ENCODE peak calls at places on chromosomes 5 and 9, in ten cellular contexts. H is heart right ventricle, J is body of pancreas, C is tibial nerve, A is heart left ventricle, N is adrenal gland, Q is transverse colon, D is PC-9, B is right atrium auricular region, G is esophagus muscularis mucosa. X is an unnamed sample.

GRCh38 chr5:79859588-79859987 is 131.5 kb downstream of the MTX3 start:
- DNase-seq in H (no peak), J (no peak), C (no peak), A (no peak), N (no peak), Q (no peak), D (no peak), B (no peak), G (peak; percentile 21), X (no peak)

GRCh38 chr5:140262221-140262620 is 40.7 kb downstream of the PFDN1 start:
- DNase-seq in H (no peak), J (no peak), C (no peak), A (no peak), N (no peak), Q (no peak), D (no peak), B (no peak), G (peak; percentile 60), X (no peak)

GRCh38 chr5:23139338-23140171 is 286.4 kb upstream of the CDH12 start:
- DNase-seq in H (no peak), J (no peak), C (no peak), A (no peak), N (no peak), Q (no peak), D (no peak), B (no peak), G (no peak), X (no peak)

GRCh38 chr9:98977813-98978212 is 34.1 kb downstream of the COL15A1 start:
- DNase-seq in H (no peak), J (no peak), C (no peak), A (no peak), N (no peak), Q (no peak), D (no peak), B (no peak), G (no peak), X (no peak)

GRCh38 chr5:155729684-155730059 is 597.3 kb upstream of the SGCD start:
- DNase-seq in H (peak; percentile 75), J (no peak), C (no peak), A (peak; percentile 83), N (peak; percentile 13), Q (no peak), D (no peak), B (no peak), G (no peak), X (no peak)

GRCh38 chr5:143208365-143208641 is 195.2 kb downstream of the NR3C1 start:
- DNase-seq in H (no peak), J (no peak), C (no peak), A (no peak), N (no peak), Q (no peak), D (no peak), B (no peak), G (no peak), X (no peak)

GRCh38 chr9:116959775-116960174 is 272.7 kb downstream of the TRIM32 start:
- DNase-seq in H (no peak), J (no peak), C (no peak), A (no peak), N (peak; percentile 1), Q (no peak), D (no peak), B (no peak), G (no peak), X (no peak)

GRCh38 chr5:109297900-109298299 is 111.9 kb downstream of the PJA2 start:
- DNase-seq in H (no peak), J (no peak), C (no peak), A (no peak), N (no peak), Q (no peak), D (no peak), B (no peak), G (no peak), X (no peak)

GRCh38 chr9:137411260-137411659 is 11.7 kb downstream of the EXD3 start:
- DNase-seq in H (no peak), J (no peak), C (no peak), A (peak; percentile 66), N (no peak), Q (no peak), D (peak; percentile 24), B (no peak), G (no peak), X (no peak)

GRCh38 chr5:50501510-50502209 is 60.6 kb upstream of the EMB start:
- DNase-seq in H (no peak), J (no peak), C (no peak), A (no peak), N (no peak), Q (no peak), D (no peak), B (no peak), G (no peak), X (no peak)

GRCh38 chr5:16983022-16983639 is 47.0 kb upstream of the MYO10 start:
- DNase-seq in H (no peak), J (no peak), C (no peak), A (no peak), N (no peak), Q (no peak), D (peak; percentile 66), B (no peak), G (no peak), X (no peak)

GRCh38 chr9:93380410-93381060 is 71.0 kb upstream of the FAM120A start:
- DNase-seq in H (no peak), J (no peak), C (no peak), A (no peak), N (no peak), Q (no peak), D (no peak), B (no peak), G (no peak), X (no peak)
- TF ChIP-seq CTCF in H (no peak), J (no peak), C (no peak), A (no peak), N (no peak), Q (peak; percentile 11), D (no peak), B (peak; percentile 13), G (no peak), X (no peak)

GRCh38 chr5:14447958-14448881 is 133.4 kb upstream of the OTULINL start:
- DNase-seq in H (peak; percentile 38), J (peak; percentile 16), C (no peak), A (no peak), N (peak; percentile 41), Q (no peak), D (no peak), B (no peak), G (no peak), X (no peak)

GRCh38 chr5:14450055-14450524 is 131.5 kb upstream of the OTULINL start:
- DNase-seq in H (peak; percentile 50), J (peak; percentile 38), C (peak; percentile 77), A (no peak), N (peak; percentile 30), Q (no peak), D (no peak), B (peak; percentile 93), G (no peak), X (no peak)

GRCh38 chr5:14445581-14446290 is 135.9 kb upstream of the OTULINL start:
- DNase-seq in H (no peak), J (no peak), C (peak; percentile 53), A (no peak), N (peak; percentile 55), Q (no peak), D (no peak), B (no peak), G (no peak), X (no peak)

GRCh38 chr5:14451866-14452265 is 129.7 kb upstream of the OTULINL start:
- DNase-seq in H (no peak), J (no peak), C (no peak), A (no peak), N (peak; percentile 18), Q (no peak), D (no peak), B (no peak), G (no peak), X (no peak)

DNA sequence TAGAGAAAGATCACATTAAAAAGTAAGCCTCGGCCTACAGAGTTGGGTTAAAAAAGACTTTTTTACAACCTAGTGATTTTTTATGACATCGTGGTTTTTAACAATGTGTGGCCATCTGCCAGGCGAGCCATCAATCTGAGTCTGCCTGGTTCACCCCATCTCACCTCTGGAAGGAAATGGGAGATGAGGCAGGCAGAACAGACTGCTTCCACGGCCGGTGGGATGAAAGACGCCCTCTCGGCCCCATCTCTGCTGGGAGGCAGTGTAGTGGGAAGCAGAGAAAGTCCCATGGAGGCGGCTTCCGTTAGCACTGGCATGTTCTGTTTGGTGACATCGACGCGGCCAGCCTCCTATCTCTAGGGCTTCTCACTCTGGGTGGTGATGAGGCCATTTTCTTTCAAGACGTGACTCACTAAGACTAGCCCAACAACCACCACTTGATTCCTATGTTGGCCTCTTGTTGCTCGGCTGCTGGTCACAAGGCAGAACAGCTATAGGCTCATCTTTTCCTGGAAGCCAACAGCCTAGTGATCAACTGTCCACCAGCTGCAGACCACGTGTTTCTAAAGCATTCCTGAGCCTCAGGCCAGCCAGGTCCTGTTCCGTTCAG is 132.4 kb upstream of the OTULINL start:
- DNase-seq in H (no peak), J (no peak), C (no peak), A (no peak), N (peak; percentile 41), Q (peak; percentile 41), D (no peak), B (no peak), G (no peak), X (no peak)
- H3K4me1 ChIP-seq in H (peaks cover 35% of the 10 kb centered on the region), J (no peaks in the 10 kb centered on the region), C (peaks cover 88% of the 10 kb centered on the region), A (peaks cover 81% of the 10 kb centered on the region), N (peaks cover 7% of the 10 kb centered on the region), Q (peaks cover 16% of the 10 kb centered on the region), D (no peaks in the 10 kb centered on the region), B (no peaks in the 10 kb centered on the region), G (peaks cover 79% of the 10 kb centered on the region), X (peaks cover 3% of the 10 kb centered on the region)

DNA sequence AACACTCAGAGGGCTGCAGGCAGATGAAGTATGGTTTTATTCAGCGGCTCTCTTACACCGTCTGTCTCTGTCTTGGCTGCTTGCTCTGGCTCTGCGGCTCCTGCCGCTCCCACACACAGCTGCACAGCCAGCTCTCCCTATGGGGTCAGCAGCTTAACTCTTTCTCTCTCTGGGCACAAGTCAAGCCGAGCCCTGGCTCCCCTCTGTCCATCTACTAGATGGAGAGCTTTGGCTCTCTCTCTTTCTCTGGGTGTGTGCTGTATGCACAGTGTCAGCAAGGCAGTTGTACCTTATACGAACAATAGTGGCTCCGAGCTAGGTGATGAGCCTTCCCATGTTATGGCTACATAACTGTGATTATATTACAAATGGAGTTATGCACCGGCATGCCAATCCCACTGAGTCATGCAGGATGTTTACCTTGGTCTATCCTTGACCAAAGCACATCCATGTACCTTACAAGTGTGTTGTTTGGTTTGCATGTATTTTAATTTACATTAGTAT is 19.3 kb upstream of the PPP2CA start:
- DNase-seq in H (no peak), J (no peak), C (no peak), A (no peak), N (no peak), Q (no peak), D (peak; percentile 72), B (no peak), G (no peak), X (no peak)
- H3K4me3 ChIP-seq in H (no peak overlapping the region), J (no peak overlapping the region), C (no peak overlapping the region), A (no peak overlapping the region), N (no peak overlapping the region), Q (no peak overlapping the region), D (peak overlapping the region; percentile 15), B (no peak overlapping the region), G (no peak overlapping the region), X (no peak overlapping the region)

DNA sequence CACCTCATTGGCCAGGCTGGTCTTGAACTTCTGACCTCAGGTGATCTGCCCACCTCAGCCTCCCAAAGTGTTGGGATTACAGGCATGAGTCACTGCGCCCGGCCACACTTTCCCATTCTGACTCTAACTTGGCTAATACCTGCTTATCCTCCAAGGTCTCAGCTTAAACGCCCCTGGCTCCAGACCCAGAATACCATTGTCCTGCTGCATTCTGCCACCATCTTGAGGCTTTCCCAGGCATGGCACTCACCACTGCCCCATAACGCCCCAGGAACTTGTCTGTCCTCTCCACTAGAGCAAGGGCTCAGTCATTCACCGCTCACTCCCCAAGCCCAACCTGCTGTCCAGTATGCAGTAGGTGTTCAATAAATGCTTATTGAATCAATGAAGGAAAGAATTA is 39.8 kb downstream of the CAMK2A start:
- DNase-seq in H (no peak), J (no peak), C (no peak), A (peak; percentile 14), N (no peak), Q (no peak), D (no peak), B (no peak), G (no peak), X (no peak)
- TF ChIP-seq CTCF in H (no peak), J (no peak), C (no peak), A (no peak), N (no peak), Q (no peak), D (no peak), B (no peak), G (no peak), X (no peak)

X was measured in esophagus squamous epithelium.